ENCODE peak calls at places on chromosome 21, in five cellular contexts. I is HEK293T, A is GM12878, P is HepG2, T is H1. U is an unnamed sample.

GRCh38 chr21:20004353-20004752 is 993.9 kb upstream of the NCAM2 start:
- DNase-seq in I (no peak), A (no peak), P (no peak), T (no peak), U (no peak)

GRCh38 chr21:15015622-15016471 is 49.0 kb downstream of the NRIP1 start:
- DNase-seq in I (no peak), A (no peak), P (no peak), T (no peak), U (no peak)

GRCh38 chr21:25733859-25734653 is 648 bp downstream of the ATP5PF start:
- DNase-seq in I (peak), A (no peak), P (peak), T (no peak), U (no peak)

GRCh38 chr21:41956926-41957729 is 3.3 kb upstream of the C2CD2 start:
- DNase-seq in I (no peak), A (no peak), P (no peak), T (no peak), U (no peak)

GRCh38 chr21:24260751-24261150 is 1346.5 kb downstream of the MRPL39 start:
- DNase-seq in I (no peak), A (no peak), P (no peak), T (no peak), U (no peak)

GRCh38 chr21:20882462-20883415 is 115.5 kb upstream of the NCAM2 start:
- DNase-seq in I (peak), A (no peak), P (no peak), T (peak), U (peak)

GRCh38 chr21:22575165-22575584 is 1577.0 kb downstream of the NCAM2 start:
- DNase-seq in I (peak), A (no peak), P (no peak), T (peak), U (peak)

GRCh38 chr21:28154121-28154520 is 838.6 kb downstream of the LTN1 start:
- DNase-seq in I (no peak), A (no peak), P (no peak), T (no peak), U (no peak)

GRCh38 chr21:29939859-29940245 is at the start of gene GRIK1:
- DNase-seq in I (peak), A (no peak), P (no peak), T (no peak), U (no peak)

GRCh38 chr21:42632336-42632751 is 21.1 kb upstream of the PDE9A start:
- DNase-seq in I (no peak), A (no peak), P (no peak), T (no peak), U (no peak)

GRCh38 chr21:26117324-26117971 is 53.1 kb downstream of the APP start:
- DNase-seq in I (no peak), A (no peak), P (no peak), T (no peak), U (no peak)

GRCh38 chr21:26593800-26594199 is 20.7 kb upstream of the CYYR1 start:
- DNase-seq in I (no peak), A (no peak), P (no peak), T (no peak), U (no peak)

GRCh38 chr21:23837564-23837963 is 1769.7 kb downstream of the MRPL39 start:
- DNase-seq in I (no peak), A (no peak), P (no peak), T (no peak), U (no peak)

GRCh38 chr21:32456497-32456918 is 44.0 kb downstream of the EVA1C start:
- DNase-seq in I (no peak), A (no peak), P (no peak), T (no peak), U (no peak)
- TF ChIP-seq SUZ12 in I (no peak), A (no peak), P (no peak), T (no peak), U (no peak)

GRCh38 chr21:46295177-46295711 is 9.1 kb downstream of the YBEY start:
- DNase-seq in I (peak), A (no peak), P (peak), T (no peak), U (no peak)
- TF ChIP-seq SUZ12 in I (no peak), A (no peak), P (no peak), T (no peak), U (no peak)

GRCh38 chr21:33686386-33686785 is 44.1 kb downstream of the ITSN1 start:
- DNase-seq in I (no peak), A (no peak), P (no peak), T (no peak), U (no peak)

GRCh38 chr21:33684923-33685560 is 42.7 kb downstream of the ITSN1 start:
- DNase-seq in I (no peak), A (no peak), P (peak), T (peak), U (peak)

GRCh38 chr21:33687634-33688033 is 45.3 kb downstream of the ITSN1 start:
- DNase-seq in I (no peak), A (no peak), P (peak), T (no peak), U (no peak)

GRCh38 chr21:33684068-33684467 is 41.8 kb downstream of the ITSN1 start:
- DNase-seq in I (no peak), A (no peak), P (no peak), T (no peak), U (no peak)

GRCh38 chr21:33685613-33686197 is 43.4 kb downstream of the ITSN1 start:
- DNase-seq in I (no peak), A (no peak), P (peak), T (no peak), U (peak)
- TF ChIP-seq SUZ12 in I (no peak), A (no peak), P (no peak), T (no peak), U (no peak)

DNA sequence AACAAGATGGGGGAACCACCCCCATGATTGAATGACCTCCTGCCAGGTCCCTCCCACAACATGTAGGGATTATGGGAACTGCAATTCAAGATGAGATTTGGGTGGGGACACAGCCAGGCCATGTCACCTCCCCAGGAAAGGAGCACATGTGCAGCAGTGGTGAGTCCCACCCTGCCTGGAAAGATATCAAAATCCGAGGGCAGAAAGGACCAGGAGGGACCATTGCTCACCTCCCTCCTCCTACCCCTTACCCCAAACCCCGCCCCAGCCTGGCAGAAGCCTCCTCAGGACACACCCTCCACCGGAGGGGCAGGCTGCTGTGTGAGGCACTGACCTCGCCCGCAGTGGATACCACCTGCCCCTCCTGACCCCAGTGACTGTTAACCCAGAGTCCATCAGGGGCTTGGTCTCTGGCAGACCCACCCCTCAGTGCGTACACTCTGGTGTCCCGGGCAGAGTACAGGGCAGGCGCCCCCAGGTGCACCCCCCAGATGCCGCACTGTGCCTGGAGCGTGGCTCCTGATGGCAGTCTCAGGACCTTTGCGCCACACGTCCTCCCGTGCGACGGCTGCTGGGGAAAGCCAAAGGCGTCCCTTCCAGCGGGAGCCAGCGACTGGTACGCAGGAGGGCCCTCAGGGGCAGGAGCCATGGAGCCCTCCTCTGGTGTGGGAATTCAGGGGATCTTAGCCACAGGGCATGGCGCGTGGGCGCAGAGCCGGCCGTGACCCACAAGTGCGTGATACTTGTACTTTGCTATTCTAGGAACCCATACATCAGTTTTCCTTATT is 20.9 kb downstream of the PDXK start:
- DNase-seq in I (no peak), A (no peak), P (no peak), T (no peak), U (no peak)
- TF ChIP-seq SUZ12 in I (no peak), A (no peak), P (no peak), T (no peak), U (no peak)

GRCh38 chr21:38984568-38984967 is 178.8 kb downstream of the ETS2 start:
- DNase-seq in I (no peak), A (no peak), P (no peak), T (no peak), U (no peak)
- TF ChIP-seq SUZ12 in I (no peak), A (no peak), P (no peak), T (no peak), U (no peak)

GRCh38 chr21:36178349-36178748 is 21.7 kb downstream of the DOP1B start:
- DNase-seq in I (no peak), A (no peak), P (no peak), T (no peak), U (no peak)

GRCh38 chr21:36171327-36171726 is 14.7 kb downstream of the DOP1B start:
- DNase-seq in I (no peak), A (no peak), P (no peak), T (no peak), U (no peak)

GRCh38 chr21:36171741-36172331 is 15.2 kb downstream of the DOP1B start:
- DNase-seq in I (no peak), A (no peak), P (no peak), T (no peak), U (no peak)

GRCh38 chr21:36179145-36179544 is 22.5 kb downstream of the DOP1B start:
- DNase-seq in I (no peak), A (no peak), P (no peak), T (no peak), U (no peak)

DNA sequence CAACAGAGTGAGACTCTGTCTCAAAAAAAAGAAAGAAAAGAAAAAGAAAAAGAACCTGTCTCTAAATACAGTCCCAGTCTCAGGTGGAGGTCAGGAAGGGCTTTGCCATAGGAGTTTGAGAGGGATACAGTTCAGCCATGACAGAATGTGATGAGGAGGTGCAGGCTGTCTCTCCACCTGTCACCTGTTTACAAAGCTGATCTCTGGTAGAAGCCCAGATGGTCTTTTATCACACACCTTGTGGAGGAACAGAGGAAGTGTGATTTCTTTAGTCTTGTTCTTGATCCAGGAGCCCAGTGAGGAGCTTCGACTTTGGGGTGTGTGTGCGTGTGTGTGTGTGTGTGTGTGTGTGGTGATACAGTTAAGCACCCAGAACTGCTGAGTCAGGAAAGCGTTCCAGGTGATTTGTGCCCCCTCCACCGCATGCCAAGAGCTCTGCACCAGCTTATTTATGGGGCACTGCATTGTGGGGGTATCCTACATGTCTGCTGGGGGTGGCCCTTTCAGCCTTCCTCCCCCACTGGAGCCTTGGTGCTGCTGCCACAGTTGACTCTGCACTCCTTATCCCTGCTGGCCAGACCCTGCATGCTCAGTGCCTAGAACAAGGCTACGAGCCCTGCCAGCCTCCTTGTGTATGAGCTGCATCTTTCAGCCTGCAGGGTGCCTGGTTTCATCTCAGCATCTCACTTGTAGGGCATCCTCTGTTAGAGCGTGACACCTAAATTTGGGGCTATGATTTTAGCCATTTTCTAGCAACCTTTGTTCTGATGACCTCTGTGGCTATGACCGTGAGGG is 19.3 kb downstream of the DOP1B start:
- DNase-seq in I (no peak), A (no peak), P (no peak), T (no peak), U (no peak)
- TF ChIP-seq SUZ12 in I (no peak), A (no peak), P (no peak), T (no peak), U (no peak)

GRCh38 chr21:33327326-33327725 is 2.6 kb downstream of the IFNAR1 start:
- DNase-seq in I (no peak), A (no peak), P (no peak), T (no peak), U (no peak)
- TF ChIP-seq SUZ12 in I (no peak), A (no peak), P (no peak), T (no peak), U (no peak)